ENCODE peak calls at places on chromosomes 5 and 9, in eight cellular contexts. W is stimulated activated CD4-positive, alpha-beta T cell treated with anti-CD3 and anti-CD28 coated beads, TNF-alpha, amount 100 ng/mL, for 1 hour; O is Daoy; N is nephron progenitor cell; G is prostate gland; Z is head of caudate nucleus; U is stimulated activated CD8-positive, alpha-beta memory T cell treated with anti-CD3 and anti-CD28 coated beads, Interleukin-2, amount 100 ng/mL, for 1 hour; Y is effector CD4-positive, alpha-beta T cell. P is an unnamed sample.

GRCh38 chr5:58366461-58366860 is 93.4 kb downstream of the PLK2 start:
- DNase-seq in W (no peak), O (peak), N (no peak), G (no peak), Z (no peak), U (no peak), Y (no peak), P (no peak)

GRCh38 chr9:74277532-74277931 is 219.6 kb upstream of the RORB start:
- DNase-seq in W (no peak), O (no peak), N (no peak), G (no peak), Z (no peak), U (peak), Y (no peak), P (no peak)

GRCh38 chr9:89664896-89665329 is 60.1 kb downstream of the GADD45G start:
- DNase-seq in W (no peak), O (no peak), N (no peak), G (peak), Z (no peak), U (no peak), Y (no peak), P (no peak)

GRCh38 chr5:39423331-39423751 is 1.4 kb downstream of the DAB2 start:
- DNase-seq in W (no peak), O (no peak), N (peak), G (no peak), Z (no peak), U (no peak), Y (no peak), P (peak)

GRCh38 chr5:40853632-40854192 is 12.5 kb downstream of the CARD6 start:
- DNase-seq in W (no peak), O (no peak), N (no peak), G (no peak), Z (no peak), U (no peak), Y (no peak), P (no peak)

GRCh38 chr5:5637163-5637562 is 214.7 kb downstream of the ICE1 start:
- DNase-seq in W (no peak), O (no peak), N (no peak), G (no peak), Z (no peak), U (no peak), Y (no peak), P (no peak)

GRCh38 chr5:10036136-10036535 is 213.6 kb downstream of the ATPSCKMT start:
- DNase-seq in W (no peak), O (no peak), N (no peak), G (no peak), Z (no peak), U (no peak), Y (no peak), P (no peak)

GRCh38 chr5:103237783-103238182 is 20.8 kb upstream of the MACIR start:
- DNase-seq in W (no peak), O (no peak), N (no peak), G (no peak), Z (no peak), U (no peak), Y (no peak), P (no peak)

GRCh38 chr5:86360801-86361200 is 256.9 kb upstream of the COX7C start:
- DNase-seq in W (no peak), O (no peak), N (no peak), G (no peak), Z (no peak), U (no peak), Y (no peak), P (no peak)

GRCh38 chr5:141821430-141821925 is 56.7 kb downstream of the PCDH1 start:
- DNase-seq in W (no peak), O (peak), N (no peak), G (no peak), Z (no peak), U (no peak), Y (no peak), P (peak)

GRCh38 chr5:146048994-146049703 is 56.2 kb downstream of the PLAC8L1 start:
- DNase-seq in W (no peak), O (peak), N (peak), G (peak), Z (no peak), U (no peak), Y (no peak), P (peak)

GRCh38 chr5:37208883-37209808 is 40.0 kb downstream of the CPLANE1 start:
- DNase-seq in W (no peak), O (no peak), N (no peak), G (no peak), Z (no peak), U (no peak), Y (no peak), P (no peak)

GRCh38 chr5:157126-157715 is 34.1 kb upstream of the LRRC14B start:
- DNase-seq in W (no peak), O (no peak), N (no peak), G (no peak), Z (peak), U (no peak), Y (no peak), P (no peak)

GRCh38 chr5:177154003-177154643 is 20.6 kb downstream of the NSD1 start:
- DNase-seq in W (no peak), O (no peak), N (no peak), G (peak), Z (no peak), U (no peak), Y (no peak), P (no peak)

GRCh38 chr9:133997584-133997983 is 5.5 kb upstream of the VAV2 start:
- DNase-seq in W (no peak), O (no peak), N (no peak), G (no peak), Z (no peak), U (no peak), Y (no peak), P (no peak)

GRCh38 chr5:86896916-86897315 is 279.2 kb downstream of the COX7C start:
- DNase-seq in W (no peak), O (no peak), N (no peak), G (no peak), Z (no peak), U (no peak), Y (no peak), P (no peak)